ENCODE peak calls at places on chromosomes 5 and 9, in ten cellular contexts. V is activated T-helper 17 cell treated with anti-CD3 and anti-CD28 coated beads, Interleukin-2, amount 50 U/mL, for 72 hours; W is activated CD8-positive, alpha-beta T cell treated with anti-CD3 and anti-CD28 coated beads for 36 hours; O is activated naive CD8-positive, alpha-beta T cell treated with anti-CD3 and anti-CD28 coated beads, Interleukin-2, amount 50 U/mL, for 24 hours; P is stimulated activated effector memory CD8-positive, alpha-beta T cell treated with anti-CD3 and anti-CD28 coated beads, Interleukin-12 subunit alpha, Interleukin-12 subunit beta, amount 100 ng/mL, for 72 hours; T is central memory CD8-positive, alpha-beta T cell; X is PC-3; A is WTC11; U is left lung; Y is K562. H is an unnamed sample.

GRCh38 chr5:65933295-65933694 is 6.9 kb downstream of the ERBIN start:
- ATAC-seq in V (no peak), W (peak; percentile 57), O (peak; percentile 54), P (no peak), T (no peak), X (no peak), A (no peak), U (no peak), Y (peak; percentile 16), H (no peak)

GRCh38 chr5:112908854-112909253 is 13.2 kb downstream of the REEP5 start:
- ATAC-seq in V (no peak), W (no peak), O (no peak), P (no peak), T (no peak), X (no peak), A (no peak), U (no peak), Y (no peak), H (no peak)

GRCh38 chr5:139903805-139904565 is 108.4 kb downstream of the PSD2 start:
- ATAC-seq in V (peak; percentile 42), W (peak; percentile 77), O (peak; percentile 27), P (peak; percentile 65), T (peak; percentile 63), X (peak; percentile 18), A (peak; percentile 50), U (peak; percentile 52), Y (peak; percentile 29), H (peak; percentile 45)

GRCh38 chr9:101029300-101030021 is 934 bp downstream of the PLPPR1 start:
- ATAC-seq in V (no peak), W (no peak), O (no peak), P (no peak), T (no peak), X (no peak), A (peak; percentile 9), U (peak; percentile 10), Y (no peak), H (no peak)

GRCh38 chr5:122693963-122694362 is 80.9 kb upstream of the SNX2 start:
- ATAC-seq in V (no peak), W (no peak), O (no peak), P (no peak), T (no peak), X (no peak), A (no peak), U (no peak), Y (no peak), H (no peak)

GRCh38 chr5:5483350-5483749 is 60.9 kb downstream of the ICE1 start:
- ATAC-seq in V (no peak), W (no peak), O (no peak), P (no peak), T (no peak), X (no peak), A (no peak), U (peak; percentile 90), Y (no peak), H (no peak)

GRCh38 chr9:96719538-96720315 is 58.2 kb downstream of the ZNF510 start:
- ATAC-seq in V (no peak), W (no peak), O (no peak), P (peak; percentile 13), T (no peak), X (no peak), A (no peak), U (peak; percentile 51), Y (no peak), H (peak; percentile 37)

GRCh38 chr5:74034738-74035137 is 408.7 kb downstream of the ARHGEF28 start:
- ATAC-seq in V (no peak), W (no peak), O (no peak), P (peak; percentile 26), T (no peak), X (peak; percentile 99), A (no peak), U (no peak), Y (no peak), H (peak; percentile 95)

GRCh38 chr5:115295775-115296129 is 702 bp downstream of the CCDC112 start:
- ATAC-seq in V (peak; percentile 12), W (no peak), O (no peak), P (no peak), T (no peak), X (peak; percentile 39), A (peak; percentile 43), U (peak; percentile 33), Y (peak; percentile 55), H (no peak)

GRCh38 chr9:123238364-123238763 is 30.0 kb downstream of the STRBP start:
- ATAC-seq in V (peak; percentile 96), W (no peak), O (peak; percentile 43), P (peak; percentile 79), T (no peak), X (no peak), A (no peak), U (no peak), Y (peak; percentile 65), H (peak; percentile 52)

GRCh38 chr9:115301581-115301980 is 183.6 kb upstream of the TNC start:
- ATAC-seq in V (no peak), W (no peak), O (no peak), P (no peak), T (no peak), X (no peak), A (no peak), U (no peak), Y (no peak), H (no peak)

GRCh38 chr9:136748201-136748600 is at the start of gene LCN6:
- ATAC-seq in V (no peak), W (no peak), O (no peak), P (no peak), T (no peak), X (no peak), A (no peak), U (no peak), Y (no peak), H (no peak)

GRCh38 chr9:6114424-6114823 is 99.0 kb upstream of the RANBP6 start:
- ATAC-seq in V (no peak), W (no peak), O (no peak), P (peak; percentile 48), T (no peak), X (no peak), A (no peak), U (no peak), Y (no peak), H (no peak)